ENCODE peak calls at places on chromosomes 13 and 19, in seven cellular contexts. O is sigmoid colon; J is substantia nigra; K is stimulated activated CD4-positive, alpha-beta T cell treated with anti-CD3 and anti-CD28 coated beads, Interleukin-1b, Interleukin-23, amount 100 ng/mL, for 24 hours; T is T-helper 9 cell; G is MM.1S; F is mesendoderm. Z is an unnamed sample.

GRCh38 chr13:40190656-40191100 is 475.8 kb downstream of the FOXO1 start:
- DNase-seq in O (peak), J (peak), F (peak), K (no peak), T (peak), G (peak), Z (no peak)

GRCh38 chr19:16896913-16897571 is 8.2 kb downstream of the F2RL3 start:
- DNase-seq in F (peak), G (peak), K (peak), O (peak), J (peak), T (peak), Z (peak)

GRCh38 chr19:53068834-53069233 is 24.3 kb downstream of the ERVV-2 start:
- DNase-seq in K (no peak), O (no peak), J (no peak), G (no peak), T (no peak), F (no peak), Z (no peak)

GRCh38 chr13:108985166-108985565 is 355.8 kb downstream of the MYO16 start:
- DNase-seq in T (no peak), K (no peak), O (no peak), F (no peak), J (no peak), G (no peak), Z (no peak)

GRCh38 chr13:106213028-106213427 is 322.4 kb downstream of the EFNB2 start:
- DNase-seq in K (no peak), J (no peak), O (no peak), F (no peak), T (no peak), G (no peak), Z (no peak)

GRCh38 chr13:92807343-92807742 is 419.3 kb upstream of the GPC6 start:
- DNase-seq in T (no peak), K (no peak), F (no peak), O (no peak), J (no peak), G (no peak), Z (no peak)

GRCh38 chr13:98370806-98371553 is 193.9 kb upstream of the RNF113B start:
- DNase-seq in G (no peak), J (no peak), T (no peak), F (no peak), O (peak), K (no peak), Z (no peak)

GRCh38 chr19:48506138-48506733 is 5.4 kb downstream of the LMTK3 start:
- DNase-seq in O (no peak), F (peak), T (no peak), G (peak), J (no peak), K (no peak), Z (no peak)

GRCh38 chr19:38049105-38049649 is 142.2 kb downstream of the SIPA1L3 start:
- DNase-seq in J (no peak), G (peak), O (no peak), K (no peak), T (peak), F (no peak), Z (no peak)

GRCh38 chr13:98571955-98572662 is 4.8 kb downstream of the STK24 start:
- DNase-seq in G (peak), K (no peak), T (peak), J (no peak), O (no peak), F (peak), Z (no peak)

GRCh38 chr13:50526771-50527567 is 316.5 kb downstream of the DLEU7 start:
- DNase-seq in J (no peak), O (peak), K (no peak), F (no peak), G (peak), T (no peak), Z (no peak)

GRCh38 chr19:45455707-45456499 is 11.9 kb upstream of the FOSB start:
- DNase-seq in O (peak), J (no peak), F (peak), T (peak), K (no peak), G (no peak), Z (peak)

GRCh38 chr13:76783798-76784197 is 102.4 kb downstream of the KCTD12 start:
- DNase-seq in F (peak), O (no peak), J (no peak), G (no peak), K (no peak), T (no peak), Z (no peak)

GRCh38 chr13:98327326-98328314 is 150.6 kb upstream of the RNF113B start:
- DNase-seq in F (peak), K (no peak), T (no peak), J (no peak), G (no peak), O (no peak), Z (no peak)